ENCODE peak calls at places on chromosomes 2 and 18, in seven cellular contexts. One of them, this sample, is unnamed.

GRCh38 chr2:111705711-111706323 is 178.2 kb downstream of the ANAPC1 start:
- DNase-seq in stomach: no peak
- DNase-seq in transverse colon: peak
- DNase-seq in tibial nerve: no peak
- DNase-seq in Peyer's patch: no peak
- DNase-seq in body of pancreas: no peak
- DNase-seq in A549: peak
- DNase-seq in this sample: no peak

GRCh38 chr2:234404957-234405356 is 91.9 kb downstream of the ARL4C start:
- DNase-seq in A549: no peak
- DNase-seq in transverse colon: no peak
- DNase-seq in tibial nerve: no peak
- DNase-seq in Peyer's patch: no peak
- DNase-seq in stomach: no peak
- DNase-seq in body of pancreas: no peak
- DNase-seq in this sample: no peak

GRCh38 chr2:37826611-37827010 is 98.5 kb upstream of the RMDN2 start:
- DNase-seq in transverse colon: no peak
- DNase-seq in Peyer's patch: no peak
- DNase-seq in stomach: no peak
- DNase-seq in body of pancreas: no peak
- DNase-seq in tibial nerve: no peak
- DNase-seq in A549: no peak
- DNase-seq in this sample: no peak

GRCh38 chr2:146931109-146931508 is 913.7 kb upstream of the ACVR2A start:
- DNase-seq in tibial nerve: no peak
- DNase-seq in transverse colon: no peak
- DNase-seq in stomach: no peak
- DNase-seq in A549: no peak
- DNase-seq in body of pancreas: no peak
- DNase-seq in Peyer's patch: no peak
- DNase-seq in this sample: no peak

GRCh38 chr2:174688079-174688478 is 76.2 kb downstream of the CHRNA1 start:
- DNase-seq in A549: peak
- DNase-seq in body of pancreas: no peak
- DNase-seq in stomach: no peak
- DNase-seq in tibial nerve: no peak
- DNase-seq in transverse colon: no peak
- DNase-seq in Peyer's patch: no peak
- DNase-seq in this sample: no peak

GRCh38 chr2:75589344-75590105 is 28.8 kb upstream of the EVA1A start:
- DNase-seq in body of pancreas: no peak
- DNase-seq in A549: no peak
- DNase-seq in Peyer's patch: no peak
- DNase-seq in tibial nerve: no peak
- DNase-seq in stomach: no peak
- DNase-seq in transverse colon: no peak
- DNase-seq in this sample: no peak

GRCh38 chr2:135709992-135710391 is 31.7 kb upstream of the UBXN4 start:
- DNase-seq in body of pancreas: peak
- DNase-seq in Peyer's patch: peak
- DNase-seq in stomach: peak
- DNase-seq in A549: peak
- DNase-seq in transverse colon: peak
- DNase-seq in tibial nerve: peak
- DNase-seq in this sample: peak

GRCh38 chr2:163132850-163133249 is 294.3 kb upstream of the KCNH7 start:
- DNase-seq in tibial nerve: no peak
- DNase-seq in stomach: no peak
- DNase-seq in Peyer's patch: no peak
- DNase-seq in transverse colon: no peak
- DNase-seq in A549: peak
- DNase-seq in body of pancreas: no peak
- DNase-seq in this sample: no peak

DNA sequence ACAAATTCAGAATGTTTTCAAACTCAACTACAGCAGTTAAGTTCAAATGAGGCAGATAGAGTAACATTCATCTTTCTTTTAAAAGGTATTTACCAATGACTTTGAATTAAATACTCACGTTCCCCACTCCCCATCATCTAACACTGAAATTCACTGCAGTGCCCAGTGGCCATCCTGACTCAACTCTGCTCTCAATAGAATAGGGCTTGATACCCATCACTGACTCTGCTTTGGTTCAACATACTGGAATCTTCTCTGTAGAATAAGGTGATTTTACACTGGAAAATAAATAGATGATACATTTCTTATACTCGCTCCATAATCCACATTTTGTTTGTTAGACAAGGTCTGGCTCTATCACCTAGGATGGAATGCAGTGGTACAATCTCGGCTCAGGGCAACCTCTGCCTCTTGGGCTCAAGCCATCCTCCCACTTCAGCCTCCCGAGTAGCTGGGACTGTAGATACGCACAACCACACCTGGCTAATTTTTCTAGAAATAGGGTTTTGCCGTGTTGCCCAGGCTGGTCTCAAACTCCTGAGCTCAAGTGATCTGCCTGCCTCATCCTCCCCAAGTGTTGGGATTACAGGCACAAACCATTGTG is 66.4 kb downstream of the PRPF40A start:
- DNase-seq in A549: no peak
- DNase-seq in Peyer's patch: no peak
- DNase-seq in tibial nerve: no peak
- DNase-seq in body of pancreas: no peak
- DNase-seq in transverse colon: no peak
- DNase-seq in stomach: no peak
- DNase-seq in this sample: no peak
- TF ChIP-seq POLR2A in A549: no peak
- TF ChIP-seq POLR2A in Peyer's patch: no peak
- TF ChIP-seq POLR2A in tibial nerve: no peak
- TF ChIP-seq POLR2A in body of pancreas: no peak
- TF ChIP-seq POLR2A in transverse colon: no peak
- TF ChIP-seq POLR2A in stomach: no peak
- TF ChIP-seq POLR2A in this sample: no peak

GRCh38 chr18:77079088-77079487 is 53.5 kb downstream of the MBP start:
- DNase-seq in body of pancreas: no peak
- DNase-seq in stomach: no peak
- DNase-seq in tibial nerve: no peak
- DNase-seq in transverse colon: no peak
- DNase-seq in Peyer's patch: no peak
- DNase-seq in A549: no peak
- DNase-seq in this sample: no peak

GRCh38 chr18:77080283-77080682 is 52.3 kb downstream of the MBP start:
- DNase-seq in transverse colon: peak
- DNase-seq in body of pancreas: no peak
- DNase-seq in tibial nerve: no peak
- DNase-seq in stomach: no peak
- DNase-seq in Peyer's patch: no peak
- DNase-seq in A549: no peak
- DNase-seq in this sample: no peak

GRCh38 chr18:77078671-77079070 is 53.9 kb downstream of the MBP start:
- DNase-seq in transverse colon: no peak
- DNase-seq in body of pancreas: no peak
- DNase-seq in stomach: no peak
- DNase-seq in Peyer's patch: no peak
- DNase-seq in tibial nerve: no peak
- DNase-seq in A549: no peak
- DNase-seq in this sample: no peak

GRCh38 chr18:77082316-77082715 is 50.3 kb downstream of the MBP start:
- DNase-seq in Peyer's patch: no peak
- DNase-seq in tibial nerve: no peak
- DNase-seq in body of pancreas: no peak
- DNase-seq in transverse colon: no peak
- DNase-seq in stomach: no peak
- DNase-seq in A549: no peak
- DNase-seq in this sample: no peak

GRCh38 chr18:77081387-77081773 is 51.2 kb downstream of the MBP start:
- DNase-seq in stomach: no peak
- DNase-seq in Peyer's patch: no peak
- DNase-seq in tibial nerve: no peak
- DNase-seq in body of pancreas: no peak
- DNase-seq in transverse colon: no peak
- DNase-seq in A549: no peak
- DNase-seq in this sample: no peak
- H3K27ac ChIP-seq in stomach: no peak
- H3K27ac ChIP-seq in Peyer's patch: no peak
- H3K27ac ChIP-seq in tibial nerve: no peak
- H3K27ac ChIP-seq in body of pancreas: no peak
- H3K27ac ChIP-seq in transverse colon: peak
- H3K27ac ChIP-seq in A549: no peak
- H3K27ac ChIP-seq in this sample: no peak

DNA sequence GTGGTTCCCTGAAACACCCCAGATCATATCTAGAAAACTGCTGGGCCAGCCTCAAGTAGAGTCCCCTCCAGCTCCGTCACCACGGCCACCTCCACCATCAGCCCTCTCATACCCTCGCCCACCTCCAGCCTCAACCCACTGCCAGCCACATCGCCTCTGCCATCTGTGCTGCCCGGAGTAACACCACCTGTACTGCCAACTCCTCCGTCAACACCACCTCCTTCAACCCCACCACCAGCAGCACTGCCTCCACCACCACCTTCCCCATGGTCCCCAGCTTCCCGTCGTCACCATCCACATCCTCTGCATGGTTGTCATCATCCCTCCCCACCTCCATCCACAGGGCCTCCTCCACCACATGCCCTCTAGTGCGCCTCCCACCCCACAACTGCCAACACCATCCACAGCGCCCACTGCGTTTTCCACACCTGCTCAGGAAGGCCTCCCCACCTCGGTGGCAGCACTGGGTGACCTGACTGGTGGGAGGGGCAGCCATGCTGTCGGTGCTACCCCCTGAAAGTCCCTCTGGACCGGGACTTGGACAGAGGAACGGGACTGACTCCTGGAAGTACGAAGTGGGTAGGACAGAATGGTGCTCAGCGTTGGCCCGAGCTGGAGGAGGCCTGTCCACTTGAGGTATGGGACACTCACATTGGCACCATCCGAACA is 1.6 kb downstream of the SNED1 start:
- DNase-seq in Peyer's patch: peak
- DNase-seq in A549: no peak
- DNase-seq in transverse colon: peak
- DNase-seq in body of pancreas: no peak
- DNase-seq in stomach: peak
- DNase-seq in tibial nerve: peak
- DNase-seq in this sample: peak
- H3K4me3 ChIP-seq in Peyer's patch: peak
- H3K4me3 ChIP-seq in A549: no peak
- H3K4me3 ChIP-seq in transverse colon: peak
- H3K4me3 ChIP-seq in body of pancreas: no peak
- H3K4me3 ChIP-seq in stomach: peak
- H3K4me3 ChIP-seq in tibial nerve: peak
- H3K4me3 ChIP-seq in this sample: peak

GRCh38 chr18:57630002-57630758 is 8.5 kb upstream of the NARS1 start:
- DNase-seq in Peyer's patch: peak
- DNase-seq in A549: peak
- DNase-seq in tibial nerve: peak
- DNase-seq in transverse colon: peak
- DNase-seq in body of pancreas: peak
- DNase-seq in stomach: peak
- DNase-seq in this sample: peak
- TF ChIP-seq POLR2A in Peyer's patch: no peak
- TF ChIP-seq POLR2A in A549: peak
- TF ChIP-seq POLR2A in tibial nerve: no peak
- TF ChIP-seq POLR2A in transverse colon: no peak
- TF ChIP-seq POLR2A in body of pancreas: peak
- TF ChIP-seq POLR2A in stomach: no peak
- TF ChIP-seq POLR2A in this sample: peak

DNA sequence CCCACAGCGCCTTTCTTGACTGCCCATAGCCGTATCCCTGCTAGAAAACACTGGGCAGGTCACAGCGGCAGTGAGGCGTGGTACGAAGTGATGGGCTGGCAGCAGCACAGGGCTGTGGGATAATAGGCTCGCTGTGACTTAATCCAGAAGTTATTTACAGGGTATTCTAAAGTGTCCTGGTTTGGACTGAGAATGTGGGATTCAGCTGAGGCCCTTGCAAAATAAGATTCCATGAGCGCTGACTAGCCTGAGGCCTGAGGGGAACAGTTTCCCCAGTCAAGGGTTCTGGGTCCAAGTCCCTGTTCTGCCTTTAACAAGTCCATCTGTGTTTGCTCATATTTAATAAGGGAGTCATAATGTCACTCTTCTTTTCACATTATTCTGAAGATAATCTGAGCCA is 34.6 kb downstream of the SETBP1 start:
- DNase-seq in tibial nerve: peak
- DNase-seq in stomach: no peak
- DNase-seq in body of pancreas: no peak
- DNase-seq in transverse colon: peak
- DNase-seq in Peyer's patch: no peak
- DNase-seq in A549: no peak
- DNase-seq in this sample: no peak
- H3K27ac ChIP-seq in tibial nerve: peak
- H3K27ac ChIP-seq in stomach: peak
- H3K27ac ChIP-seq in body of pancreas: no peak
- H3K27ac ChIP-seq in transverse colon: peak
- H3K27ac ChIP-seq in Peyer's patch: peak
- H3K27ac ChIP-seq in A549: no peak
- H3K27ac ChIP-seq in this sample: no peak

This sample was measured in ovary.